ENCODE peak calls at places on chromosomes 2 and 18, in eight cellular contexts. J is NCI-H1417, G is tibial artery, T is foreskin keratinocyte, U is AG04450, Q is NT2/D1, Z is mucosa of descending colon, P is kidney epithelial cell. S is an unnamed sample.

GRCh38 chr2:119679846-119680245 is 845 bp downstream of the TMEM177 start:
- DNase-seq in J (no peak), G (no peak), T (no peak), U (no peak), Q (no peak), Z (no peak), P (no peak), S (no peak)

GRCh38 chr2:86790828-86791561 is at the start of gene CD8A:
- DNase-seq in J (no peak), G (no peak), T (no peak), U (no peak), Q (no peak), Z (peak), P (no peak), S (no peak)

GRCh38 chr18:42028232-42028832 is 73.3 kb downstream of the PIK3C3 start:
- DNase-seq in J (peak), G (no peak), T (no peak), U (no peak), Q (no peak), Z (no peak), P (no peak), S (peak)

GRCh38 chr18:73752546-73752945 is 395.1 kb downstream of the FBXO15 start:
- DNase-seq in J (no peak), G (no peak), T (peak), U (no peak), Q (no peak), Z (no peak), P (peak), S (peak)

GRCh38 chr2:105388971-105389381 is 9.9 kb downstream of the FHL2 start:
- DNase-seq in J (no peak), G (no peak), T (no peak), U (peak), Q (no peak), Z (no peak), P (no peak), S (peak)

GRCh38 chr18:55748227-55748738 is 160.3 kb upstream of the TCF4 start:
- DNase-seq in J (no peak), G (no peak), T (no peak), U (no peak), Q (no peak), Z (no peak), P (no peak), S (no peak)

GRCh38 chr2:46915281-46915810 is at the start of gene MCFD2:
- DNase-seq in J (peak), G (peak), T (no peak), U (no peak), Q (no peak), Z (no peak), P (no peak), S (no peak)

GRCh38 chr2:8412586-8412985 is 269.3 kb upstream of the ID2 start:
- DNase-seq in J (no peak), G (peak), T (no peak), U (no peak), Q (no peak), Z (no peak), P (no peak), S (no peak)

GRCh38 chr2:206217162-206217561 is 57.3 kb upstream of the ZDBF2 start:
- DNase-seq in J (peak), G (no peak), T (no peak), U (no peak), Q (no peak), Z (no peak), P (no peak), S (no peak)

GRCh38 chr2:220756653-220757052 is 815.5 kb downstream of the EPHA4 start:
- DNase-seq in J (no peak), G (no peak), T (no peak), U (no peak), Q (no peak), Z (peak), P (no peak), S (no peak)

GRCh38 chr18:38007931-38008330 is 442.3 kb upstream of the CELF4 start:
- DNase-seq in J (no peak), G (no peak), T (peak), U (no peak), Q (no peak), Z (no peak), P (peak), S (no peak)

GRCh38 chr2:6652271-6652670 is 213.4 kb downstream of the CMPK2 start:
- DNase-seq in J (no peak), G (no peak), T (no peak), U (no peak), Q (no peak), Z (no peak), P (no peak), S (no peak)

GRCh38 chr2:232980683-232981082 is 32.4 kb downstream of the NGEF start:
- DNase-seq in J (no peak), G (no peak), T (no peak), U (no peak), Q (no peak), Z (peak), P (no peak), S (no peak)

GRCh38 chr2:130382313-130382917 is 26.6 kb downstream of the PTPN18 start:
- DNase-seq in J (no peak), G (no peak), T (no peak), U (no peak), Q (no peak), Z (no peak), P (no peak), S (no peak)

GRCh38 chr2:165277295-165277694 is 38.1 kb downstream of the SCN2A start:
- DNase-seq in J (no peak), G (no peak), T (no peak), U (no peak), Q (no peak), Z (no peak), P (no peak), S (peak)

GRCh38 chr2:39266139-39266805 is 22.5 kb upstream of the CDKL4 start:
- DNase-seq in J (peak), G (no peak), T (peak), U (no peak), Q (no peak), Z (no peak), P (no peak), S (no peak)

S was measured in non-pigmented ciliary epithelial cell.